ENCODE peak calls at places on chromosomes 16 and 17, in nine cellular contexts. J, X, G, I, S, E, L, A and D are unnamed samples. For H3K4me1, the result is how much of the 10 kb centered on the place peaks cover.

GRCh38 chr17:38358586-38359513 is 7.2 kb downstream of the SOCS7 start:
- DNase-seq in I (no peak), G (no peak), A (no peak), X (peak), J (no peak), S (no peak), L (no peak), E (no peak), D (no peak)

GRCh38 chr16:5005916-5006315 is 27.8 kb downstream of the NAGPA start:
- DNase-seq in J (no peak), E (no peak), I (no peak), L (no peak), S (no peak), A (no peak), G (no peak), X (no peak), D (no peak)

GRCh38 chr16:19655242-19655777 is 62.7 kb downstream of the KNOP1 start:
- DNase-seq in E (no peak), J (no peak), X (no peak), A (no peak), L (no peak), I (no peak), S (no peak), G (no peak), D (no peak)

GRCh38 chr17:81002409-81003361 is 11.0 kb downstream of the CHMP6 start:
- DNase-seq in G (peak), L (no peak), E (no peak), X (peak), I (no peak), A (no peak), J (peak), S (no peak), D (no peak)

GRCh38 chr17:41734139-41734948 is at the start of gene HAP1:
- DNase-seq in E (peak), J (no peak), X (peak), L (no peak), I (peak), S (peak), A (no peak), G (no peak), D (no peak)

GRCh38 chr16:67260426-67261063 is 11.8 kb downstream of the SLC9A5 start:
- DNase-seq in G (peak), L (no peak), I (peak), S (peak), J (no peak), E (peak), X (peak), A (peak), D (peak)

GRCh38 chr16:56532714-56533113 is 12.9 kb upstream of the BBS2 start:
- DNase-seq in X (no peak), G (no peak), E (peak), I (peak), L (no peak), A (no peak), S (no peak), J (no peak), D (no peak)

GRCh38 chr17:45861185-45861584 is 16.5 kb downstream of the SPPL2C start:
- DNase-seq in G (no peak), I (no peak), E (no peak), L (no peak), X (no peak), J (no peak), A (no peak), S (no peak), D (no peak)

GRCh38 chr17:39705786-39706348 is 6.0 kb downstream of the ERBB2 start:
- DNase-seq in E (peak), J (peak), G (no peak), A (peak), I (no peak), L (no peak), X (no peak), S (no peak), D (no peak)
- H3K4me1 ChIP-seq in E (under half), J (half or more), G (under half), A (under half), I (under half), L (under half), X (under half), S (under half), D (under half)

GRCh38 chr17:40072481-40073346 is 9.9 kb downstream of the THRA start:
- DNase-seq in I (no peak), S (peak), J (no peak), L (no peak), A (no peak), X (peak), E (no peak), G (peak), D (no peak)
- H3K4me1 ChIP-seq in I (half or more), S (half or more), J (half or more), L (half or more), A (half or more), X (half or more), E (half or more), G (half or more), D (under half)

GRCh38 chr16:72997141-72997542 is 50.8 kb downstream of the ZFHX3 start:
- DNase-seq in J (no peak), E (no peak), A (peak), S (no peak), I (no peak), X (peak), G (no peak), L (no peak), D (no peak)
- H3K4me1 ChIP-seq in J (half or more), E (under half), A (half or more), S (under half), I (under half), X (half or more), G (under half), L (under half), D (under half)

DNA sequence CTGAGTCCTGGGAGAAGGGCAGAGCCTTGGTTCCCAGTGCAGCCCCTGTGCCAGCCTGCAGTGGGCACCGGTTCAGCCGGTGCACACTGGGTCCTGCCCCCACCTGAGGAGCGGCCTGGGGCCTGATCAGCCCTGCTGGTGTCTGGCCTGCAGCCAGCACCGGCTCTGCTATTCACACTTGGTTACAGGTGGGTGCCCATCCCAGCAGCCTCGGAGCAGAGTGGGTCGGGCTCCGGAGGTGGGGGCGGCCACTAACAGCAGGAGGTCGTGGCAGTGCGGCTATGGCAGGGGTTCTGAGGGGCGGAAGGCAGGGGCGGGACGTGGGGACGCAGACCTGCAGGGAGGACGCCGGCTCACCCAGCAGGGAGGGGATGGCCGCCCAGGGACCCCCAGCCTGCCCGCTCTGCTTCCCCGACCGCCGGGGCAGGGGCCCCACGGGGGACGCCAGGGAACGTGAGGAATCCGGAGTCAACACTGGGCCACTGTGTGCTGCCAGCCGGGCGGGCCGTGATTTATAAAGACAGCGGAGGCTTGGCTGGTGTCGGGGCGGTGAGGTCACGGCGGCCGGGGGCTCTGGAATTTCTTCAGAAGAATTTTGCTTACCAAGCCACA is 20.3 kb downstream of the METRNL start:
- DNase-seq in L (no peak), E (no peak), S (no peak), X (peak), I (no peak), G (no peak), A (no peak), J (no peak), D (no peak)
- H3K4me1 ChIP-seq in L (under half), E (under half), S (under half), X (under half), I (under half), G (under half), A (under half), J (half or more), D (under half)